ENCODE peak calls at places on chromosomes 4 and X, in four cellular contexts. One of them, this sample, is unnamed.

GRCh38 chrX:14676431-14676830 is 147.1 kb downstream of the GLRA2 start:
- DNase-seq in lung: no peak
- DNase-seq in mesenchymal stem cell: peak; percentile 51
- DNase-seq in tibial artery: no peak
- DNase-seq in this sample: no peak

GRCh38 chr4:8761824-8762205 is 109.8 kb downstream of the HMX1 start:
- DNase-seq in mesenchymal stem cell: no peak
- DNase-seq in lung: no peak
- DNase-seq in tibial artery: peak; percentile 37
- DNase-seq in this sample: no peak

GRCh38 chrX:43505759-43506158 is 150.3 kb upstream of the MAOA start:
- DNase-seq in lung: no peak
- DNase-seq in tibial artery: no peak
- DNase-seq in mesenchymal stem cell: no peak
- DNase-seq in this sample: no peak

GRCh38 chr4:53929955-53930798 is 134.2 kb downstream of the CHIC2 start:
- DNase-seq in tibial artery: peak; percentile 85
- DNase-seq in lung: peak; percentile 64
- DNase-seq in mesenchymal stem cell: peak; percentile 87
- DNase-seq in this sample: no peak

GRCh38 chrX:124328765-124329164 is 3.7 kb upstream of the TEX13D start:
- DNase-seq in lung: no peak
- DNase-seq in mesenchymal stem cell: no peak
- DNase-seq in tibial artery: no peak
- DNase-seq in this sample: no peak

GRCh38 chrX:65688403-65688881 is 21.0 kb downstream of the MSN start:
- DNase-seq in tibial artery: no peak
- DNase-seq in lung: no peak
- DNase-seq in mesenchymal stem cell: peak; percentile 91
- DNase-seq in this sample: no peak

GRCh38 chr4:78644744-78645330 is 93.3 kb downstream of the ANXA3 start:
- DNase-seq in tibial artery: peak; percentile 73
- DNase-seq in lung: peak; percentile 49
- DNase-seq in mesenchymal stem cell: peak; percentile 90
- DNase-seq in this sample: peak; percentile 52

GRCh38 chrX:44494357-44494756 is 48.3 kb downstream of the FUNDC1 start:
- DNase-seq in mesenchymal stem cell: no peak
- DNase-seq in tibial artery: no peak
- DNase-seq in lung: no peak
- DNase-seq in this sample: no peak

GRCh38 chrX:110442631-110443030 is 84.0 kb downstream of the RTL9 start:
- DNase-seq in mesenchymal stem cell: peak; percentile 22
- DNase-seq in lung: no peak
- DNase-seq in tibial artery: no peak
- DNase-seq in this sample: peak; percentile 33

DNA sequence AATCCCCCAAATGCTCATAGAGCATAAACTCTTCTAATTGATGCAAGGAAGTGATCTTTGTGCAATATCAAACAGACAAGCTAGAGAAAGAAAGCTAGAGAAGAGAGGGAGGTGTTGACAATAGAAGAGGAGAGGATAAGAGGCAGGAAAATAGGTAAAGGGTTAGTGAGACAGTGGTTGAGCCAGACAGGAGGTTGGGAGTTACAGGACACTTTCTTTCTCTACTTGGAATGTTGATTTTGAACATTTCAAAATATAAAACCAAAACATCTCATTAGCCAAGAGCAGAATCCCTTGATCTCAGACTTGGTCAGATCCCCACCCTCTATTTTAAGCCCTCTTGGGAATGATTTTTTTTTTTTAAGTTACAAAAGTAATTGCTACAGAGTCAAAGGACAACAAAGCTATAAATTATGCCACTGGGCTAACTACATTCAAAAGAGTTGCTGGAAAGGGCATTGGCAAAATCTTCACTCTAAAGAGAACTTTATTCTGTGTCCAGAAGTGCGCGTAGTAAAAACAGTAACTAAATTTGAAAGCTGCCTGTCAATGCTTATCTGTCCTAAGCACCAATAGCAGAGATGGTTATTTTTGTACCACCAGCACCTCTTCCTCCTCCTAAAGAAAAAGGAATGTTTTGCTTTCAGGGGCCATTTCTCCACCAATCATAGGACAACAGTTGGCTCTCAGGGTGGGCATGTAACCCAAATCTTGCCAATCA is 133.8 kb downstream of the PDGFC start:
- DNase-seq in mesenchymal stem cell: no peak
- DNase-seq in tibial artery: no peak
- DNase-seq in lung: no peak
- DNase-seq in this sample: no peak
- H3K4me3 ChIP-seq in mesenchymal stem cell: peak overlapping the region; percentile 34
- H3K4me3 ChIP-seq in tibial artery: no peak overlapping the region
- H3K4me3 ChIP-seq in lung: no peak overlapping the region
- H3K4me3 ChIP-seq in this sample: no peak overlapping the region

DNA sequence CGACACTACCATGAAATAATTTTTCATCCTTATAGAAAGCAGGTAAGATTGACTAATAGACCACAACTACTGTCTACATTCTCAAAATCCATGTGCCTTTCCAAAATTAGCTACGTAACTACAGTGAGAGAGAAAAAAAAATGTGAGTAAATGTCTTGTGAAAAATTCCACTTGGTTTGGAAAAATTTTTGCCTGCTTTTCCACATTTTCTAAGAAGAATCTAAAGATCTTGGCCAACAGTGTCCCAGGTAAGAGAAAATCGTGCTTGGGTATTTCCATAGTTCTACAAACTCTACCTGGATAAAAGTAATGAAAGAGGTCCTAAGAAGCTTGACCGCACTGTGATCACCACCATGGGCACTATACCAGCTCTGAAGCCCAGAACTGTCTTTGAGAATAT is 1.4 kb upstream of the CLCN3 start:
- DNase-seq in lung: no peak
- DNase-seq in tibial artery: no peak
- DNase-seq in mesenchymal stem cell: no peak
- DNase-seq in this sample: no peak
- H3K4me3 ChIP-seq in lung: no peak overlapping the region
- H3K4me3 ChIP-seq in tibial artery: peak overlapping the region; percentile 76
- H3K4me3 ChIP-seq in mesenchymal stem cell: peak overlapping the region; percentile 94
- H3K4me3 ChIP-seq in this sample: no peak overlapping the region

DNA sequence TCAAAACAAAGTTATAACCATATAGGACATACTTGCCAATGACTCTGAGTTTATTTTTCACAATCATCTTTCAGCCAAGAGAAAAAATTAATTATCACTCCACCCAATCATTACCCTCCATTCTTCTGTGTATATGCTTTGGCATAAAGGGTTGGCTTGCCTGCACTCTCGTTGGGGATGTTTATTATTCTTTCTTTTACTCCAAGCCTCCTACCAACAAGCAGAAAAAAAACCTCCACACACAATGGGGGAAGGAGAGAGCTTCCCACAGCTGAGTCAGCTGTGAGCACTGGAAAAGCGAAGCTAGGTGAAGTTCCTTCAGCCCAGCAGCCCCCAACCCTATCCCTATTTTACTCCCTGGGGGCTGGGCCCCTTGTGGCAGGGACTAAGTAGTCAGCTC is 1.5 kb downstream of the OPHN1 start:
- DNase-seq in mesenchymal stem cell: no peak
- DNase-seq in lung: no peak
- DNase-seq in tibial artery: no peak
- DNase-seq in this sample: no peak
- H3K4me3 ChIP-seq in mesenchymal stem cell: peak overlapping the region; percentile 87
- H3K4me3 ChIP-seq in lung: no peak overlapping the region
- H3K4me3 ChIP-seq in tibial artery: no peak overlapping the region
- H3K4me3 ChIP-seq in this sample: no peak overlapping the region

GRCh38 chr4:930827-931193 is 1.3 kb downstream of the GAK start:
- DNase-seq in tibial artery: peak; percentile 48
- DNase-seq in lung: no peak
- DNase-seq in mesenchymal stem cell: no peak
- DNase-seq in this sample: no peak
- H3K4me3 ChIP-seq in tibial artery: peak overlapping the region; percentile 100
- H3K4me3 ChIP-seq in lung: peak overlapping the region; percentile 32
- H3K4me3 ChIP-seq in mesenchymal stem cell: peak overlapping the region; percentile 89
- H3K4me3 ChIP-seq in this sample: no peak overlapping the region

DNA sequence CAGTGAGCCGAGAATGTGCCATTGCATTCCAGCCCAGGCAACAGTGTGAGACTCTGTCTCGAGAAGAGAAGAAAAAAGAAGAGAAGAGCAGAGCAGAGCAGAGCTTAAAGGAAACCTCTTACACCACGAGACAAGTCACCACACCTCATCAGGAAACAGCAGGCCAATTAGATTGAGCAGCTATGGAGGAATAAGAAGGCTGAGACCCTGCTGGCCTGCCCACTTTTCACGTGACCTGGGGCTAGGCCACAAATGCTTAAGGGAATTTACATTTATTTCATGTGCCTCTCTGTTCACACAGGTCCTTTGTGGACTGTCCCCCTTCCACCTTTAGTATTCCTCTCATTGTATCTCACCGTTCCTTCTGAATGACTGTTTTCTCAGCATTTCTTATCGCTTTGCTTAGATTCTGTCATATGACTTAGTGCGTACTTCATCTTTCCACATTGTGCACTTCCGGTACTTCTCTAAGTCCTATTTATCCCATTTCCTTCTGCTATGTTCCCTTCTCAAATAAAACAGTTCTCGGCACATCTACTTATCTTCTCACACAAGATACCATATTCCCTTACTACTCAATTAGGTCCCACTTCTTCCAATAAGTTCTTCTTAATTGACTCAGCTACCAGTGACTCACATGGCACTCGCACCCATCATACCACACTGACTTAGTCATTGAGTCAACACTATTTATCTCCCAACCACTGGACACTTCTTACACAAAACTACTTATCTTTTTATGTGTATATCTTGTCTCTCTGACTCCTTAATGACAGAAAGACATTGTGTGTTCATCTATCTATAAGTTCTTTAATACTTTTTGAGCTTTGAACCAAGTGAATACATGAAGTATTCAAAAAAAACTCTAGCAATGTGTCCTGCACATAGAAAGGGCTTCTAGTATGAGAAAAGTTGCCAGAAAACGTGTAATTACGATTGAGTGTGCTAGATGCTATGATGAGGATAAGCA is 11.0 kb downstream of the CUL4B start:
- DNase-seq in lung: no peak
- DNase-seq in mesenchymal stem cell: peak; percentile 93
- DNase-seq in tibial artery: peak; percentile 65
- DNase-seq in this sample: no peak
- H3K4me3 ChIP-seq in lung: no peak overlapping the region
- H3K4me3 ChIP-seq in mesenchymal stem cell: peak overlapping the region; percentile 10
- H3K4me3 ChIP-seq in tibial artery: no peak overlapping the region
- H3K4me3 ChIP-seq in this sample: no peak overlapping the region

GRCh38 chrX:41737065-41737464 is 13.1 kb downstream of the GPR82 start:
- DNase-seq in mesenchymal stem cell: no peak
- DNase-seq in tibial artery: no peak
- DNase-seq in lung: no peak
- DNase-seq in this sample: no peak
- H3K4me3 ChIP-seq in mesenchymal stem cell: no peak overlapping the region
- H3K4me3 ChIP-seq in tibial artery: no peak overlapping the region
- H3K4me3 ChIP-seq in lung: no peak overlapping the region
- H3K4me3 ChIP-seq in this sample: no peak overlapping the region

GRCh38 chrX:134171661-134172587 is 65.1 kb upstream of the CCDC160 start:
- DNase-seq in lung: no peak
- DNase-seq in mesenchymal stem cell: peak; percentile 6
- DNase-seq in tibial artery: no peak
- DNase-seq in this sample: peak; percentile 5

GRCh38 chrX:134172588-134173259 is 64.3 kb upstream of the CCDC160 start:
- DNase-seq in mesenchymal stem cell: peak; percentile 23
- DNase-seq in tibial artery: peak; percentile 54
- DNase-seq in lung: no peak
- DNase-seq in this sample: peak; percentile 17

GRCh38 chrX:134174273-134174660 is 62.7 kb upstream of the CCDC160 start:
- DNase-seq in tibial artery: no peak
- DNase-seq in lung: no peak
- DNase-seq in mesenchymal stem cell: no peak
- DNase-seq in this sample: no peak

GRCh38 chrX:134174859-134175258 is 62.1 kb upstream of the CCDC160 start:
- DNase-seq in lung: no peak
- DNase-seq in mesenchymal stem cell: no peak
- DNase-seq in tibial artery: no peak
- DNase-seq in this sample: no peak

DNA sequence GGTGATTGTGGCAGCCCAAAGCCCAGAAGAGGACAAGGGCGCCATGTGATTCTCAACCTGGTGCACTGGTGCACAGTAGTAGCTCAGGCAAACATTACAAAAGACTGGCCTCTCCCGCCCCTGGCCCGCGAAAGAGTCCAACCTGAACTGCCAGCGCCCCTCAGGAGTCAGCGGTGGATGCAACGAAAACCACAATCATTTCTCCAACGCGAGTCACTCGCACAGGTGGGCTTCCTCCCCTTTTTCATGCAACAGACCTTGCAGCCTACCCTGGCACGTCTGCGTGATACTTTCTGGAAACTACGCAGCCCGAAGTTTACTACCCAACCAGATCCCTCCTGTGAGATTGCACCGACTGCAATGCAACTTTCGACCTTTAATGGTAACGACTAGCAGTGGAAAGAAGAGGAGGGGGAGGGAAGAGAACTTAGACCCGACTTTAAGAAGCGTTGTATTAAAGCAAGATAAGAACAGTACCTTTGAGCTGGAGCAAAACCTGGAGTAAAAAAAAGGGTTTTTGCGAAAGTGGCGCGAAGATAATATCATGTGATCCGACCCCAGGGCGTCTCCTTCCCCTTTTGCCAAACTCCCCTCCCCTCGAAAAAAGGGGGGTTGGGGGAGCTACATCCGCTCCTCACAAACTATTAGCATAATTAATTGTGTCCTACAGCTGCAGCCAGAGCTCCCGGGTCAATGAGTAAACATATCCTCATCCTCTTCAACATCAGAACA is 63.3 kb upstream of the CCDC160 start:
- DNase-seq in mesenchymal stem cell: no peak
- DNase-seq in tibial artery: no peak
- DNase-seq in lung: no peak
- DNase-seq in this sample: no peak
- H3K4me3 ChIP-seq in mesenchymal stem cell: no peak overlapping the region
- H3K4me3 ChIP-seq in tibial artery: peak overlapping the region; percentile 60
- H3K4me3 ChIP-seq in lung: no peak overlapping the region
- H3K4me3 ChIP-seq in this sample: no peak overlapping the region

GRCh38 chr4:173424899-173425805 is 26.2 kb upstream of the SCRG1 start:
- DNase-seq in mesenchymal stem cell: peak; percentile 68
- DNase-seq in tibial artery: no peak
- DNase-seq in lung: no peak
- DNase-seq in this sample: no peak
- H3K4me3 ChIP-seq in mesenchymal stem cell: no peak overlapping the region
- H3K4me3 ChIP-seq in tibial artery: no peak overlapping the region
- H3K4me3 ChIP-seq in lung: no peak overlapping the region
- H3K4me3 ChIP-seq in this sample: no peak overlapping the region

DNA sequence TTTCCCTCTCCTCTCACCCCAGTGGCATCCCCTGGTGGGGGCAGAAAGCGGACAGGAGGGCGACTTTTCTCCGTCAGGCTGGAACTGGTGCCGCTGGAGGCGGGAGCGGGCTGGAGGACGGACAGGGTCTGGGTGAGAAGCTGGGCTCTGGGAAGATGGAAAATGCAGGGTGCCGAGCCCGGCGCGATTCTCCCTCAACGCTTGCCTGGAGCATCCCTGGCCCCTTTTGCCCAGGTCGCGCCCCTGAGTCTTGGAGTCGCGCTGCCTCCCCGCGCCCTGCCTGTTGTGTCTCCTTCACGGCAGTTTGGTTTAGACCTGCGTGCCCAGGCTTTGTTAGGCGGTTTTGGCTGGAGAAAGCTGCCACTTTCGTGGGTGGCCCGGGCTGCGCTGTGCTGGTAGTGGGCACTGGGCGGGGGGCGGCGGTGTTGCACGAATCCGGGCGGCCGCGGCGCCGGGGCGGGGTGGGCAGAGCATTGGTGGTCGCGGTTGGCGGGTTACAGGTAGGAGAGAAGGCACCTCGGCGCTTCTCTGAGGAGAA is 2.0 kb downstream of the ADGRL3 start:
- DNase-seq in tibial artery: peak; percentile 68
- DNase-seq in mesenchymal stem cell: no peak
- DNase-seq in lung: no peak
- DNase-seq in this sample: no peak
- H3K4me3 ChIP-seq in tibial artery: peak overlapping the region; percentile 83
- H3K4me3 ChIP-seq in mesenchymal stem cell: no peak overlapping the region
- H3K4me3 ChIP-seq in lung: peak overlapping the region; percentile 51
- H3K4me3 ChIP-seq in this sample: no peak overlapping the region

This sample was measured in pancreas.